ENCODE peak calls at places on chromosome 3, in five cellular contexts. One of them, this sample, is unnamed. For H3K4me1, the result is how much of the 10 kb centered on the place peaks cover.

GRCh38 chr3:84692261-84692660 is 266.5 kb upstream of the CADM2 start:
- DNase-seq in ovary: no peak
- DNase-seq in tibial nerve: no peak
- DNase-seq in H1: no peak
- DNase-seq in A549: no peak
- DNase-seq in this sample: no peak

GRCh38 chr3:23071306-23071705 is 131.8 kb upstream of the UBE2E2 start:
- DNase-seq in tibial nerve: no peak
- DNase-seq in A549: no peak
- DNase-seq in ovary: no peak
- DNase-seq in H1: no peak
- DNase-seq in this sample: no peak

GRCh38 chr3:50167069-50167781 is 12.1 kb downstream of the SEMA3F start:
- DNase-seq in A549: no peak
- DNase-seq in tibial nerve: no peak
- DNase-seq in ovary: no peak
- DNase-seq in H1: no peak
- DNase-seq in this sample: no peak

GRCh38 chr3:37228734-37229133 is 54.4 kb upstream of the LRRFIP2 start:
- DNase-seq in H1: no peak
- DNase-seq in A549: no peak
- DNase-seq in ovary: no peak
- DNase-seq in tibial nerve: no peak
- DNase-seq in this sample: no peak

GRCh38 chr3:61032991-61033390 is 218.3 kb downstream of the FHIT start:
- DNase-seq in tibial nerve: no peak
- DNase-seq in ovary: no peak
- DNase-seq in A549: no peak
- DNase-seq in H1: no peak
- DNase-seq in this sample: no peak

GRCh38 chr3:149585401-149585726 is 72.5 kb downstream of the WWTR1 start:
- DNase-seq in A549: no peak
- DNase-seq in tibial nerve: no peak
- DNase-seq in ovary: no peak
- DNase-seq in H1: no peak
- DNase-seq in this sample: no peak

GRCh38 chr3:126852536-126852935 is 130.4 kb upstream of the PLXNA1 start:
- DNase-seq in ovary: no peak
- DNase-seq in H1: peak
- DNase-seq in A549: no peak
- DNase-seq in tibial nerve: no peak
- DNase-seq in this sample: peak

GRCh38 chr3:60742606-60743145 is 508.6 kb downstream of the FHIT start:
- DNase-seq in ovary: no peak
- DNase-seq in A549: peak
- DNase-seq in tibial nerve: no peak
- DNase-seq in H1: peak
- DNase-seq in this sample: no peak

GRCh38 chr3:132290833-132291232 is 26.4 kb upstream of the ACP3 start:
- DNase-seq in A549: no peak
- DNase-seq in tibial nerve: peak
- DNase-seq in H1: no peak
- DNase-seq in ovary: no peak
- DNase-seq in this sample: no peak

GRCh38 chr3:120170223-120170622 is 76.0 kb upstream of the GSK3B start:
- DNase-seq in H1: no peak
- DNase-seq in tibial nerve: no peak
- DNase-seq in A549: peak
- DNase-seq in ovary: no peak
- DNase-seq in this sample: no peak

GRCh38 chr3:186411994-186412393 is 50.0 kb upstream of the DGKG start:
- DNase-seq in tibial nerve: no peak
- DNase-seq in H1: no peak
- DNase-seq in ovary: no peak
- DNase-seq in A549: no peak
- DNase-seq in this sample: no peak

GRCh38 chr3:46578973-46579755 is 13.1 kb upstream of the LRRC2 start:
- DNase-seq in H1: no peak
- DNase-seq in A549: no peak
- DNase-seq in ovary: no peak
- DNase-seq in tibial nerve: no peak
- DNase-seq in this sample: no peak

GRCh38 chr3:58062469-58062868 is 54.2 kb downstream of the FLNB start:
- DNase-seq in ovary: no peak
- DNase-seq in tibial nerve: no peak
- DNase-seq in H1: no peak
- DNase-seq in A549: no peak
- DNase-seq in this sample: no peak

GRCh38 chr3:14234197-14235002 is 55.8 kb downstream of the LSM3 start:
- DNase-seq in A549: no peak
- DNase-seq in H1: no peak
- DNase-seq in ovary: peak
- DNase-seq in tibial nerve: peak
- DNase-seq in this sample: no peak

GRCh38 chr3:74751775-74752174 is 137.3 kb upstream of the CNTN3 start:
- DNase-seq in ovary: no peak
- DNase-seq in tibial nerve: no peak
- DNase-seq in A549: no peak
- DNase-seq in H1: no peak
- DNase-seq in this sample: no peak

GRCh38 chr3:25045291-25045690 is 382.8 kb upstream of the RARB start:
- DNase-seq in H1: no peak
- DNase-seq in ovary: no peak
- DNase-seq in tibial nerve: no peak
- DNase-seq in A549: no peak
- DNase-seq in this sample: no peak

GRCh38 chr3:55426486-55426885 is 60.6 kb downstream of the WNT5A start:
- DNase-seq in H1: no peak
- DNase-seq in ovary: no peak
- DNase-seq in tibial nerve: no peak
- DNase-seq in A549: no peak
- DNase-seq in this sample: no peak

GRCh38 chr3:126126811-126127431 is 43.0 kb upstream of the SLC41A3 start:
- DNase-seq in A549: no peak
- DNase-seq in H1: peak
- DNase-seq in tibial nerve: no peak
- DNase-seq in ovary: peak
- DNase-seq in this sample: peak

GRCh38 chr3:12506201-12506600 is 21.9 kb downstream of the TSEN2 start:
- DNase-seq in ovary: no peak
- DNase-seq in A549: no peak
- DNase-seq in H1: no peak
- DNase-seq in tibial nerve: no peak
- DNase-seq in this sample: no peak

GRCh38 chr3:197466586-197467399 is 89.0 kb downstream of the BDH1 start:
- DNase-seq in ovary: no peak
- DNase-seq in tibial nerve: no peak
- DNase-seq in A549: peak
- DNase-seq in H1: no peak
- DNase-seq in this sample: no peak

GRCh38 chr3:189680723-189681122 is 49.5 kb downstream of the TP63 start:
- DNase-seq in A549: no peak
- DNase-seq in H1: no peak
- DNase-seq in tibial nerve: no peak
- DNase-seq in ovary: no peak
- DNase-seq in this sample: peak

GRCh38 chr3:189687475-189687874 is 56.3 kb downstream of the TP63 start:
- DNase-seq in ovary: no peak
- DNase-seq in tibial nerve: no peak
- DNase-seq in H1: no peak
- DNase-seq in A549: no peak
- DNase-seq in this sample: no peak

GRCh38 chr3:189685854-189686253 is 54.7 kb downstream of the TP63 start:
- DNase-seq in ovary: no peak
- DNase-seq in H1: no peak
- DNase-seq in tibial nerve: no peak
- DNase-seq in A549: no peak
- DNase-seq in this sample: no peak

GRCh38 chr3:189684317-189684716 is 53.1 kb downstream of the TP63 start:
- DNase-seq in H1: no peak
- DNase-seq in ovary: no peak
- DNase-seq in A549: no peak
- DNase-seq in tibial nerve: no peak
- DNase-seq in this sample: no peak

DNA sequence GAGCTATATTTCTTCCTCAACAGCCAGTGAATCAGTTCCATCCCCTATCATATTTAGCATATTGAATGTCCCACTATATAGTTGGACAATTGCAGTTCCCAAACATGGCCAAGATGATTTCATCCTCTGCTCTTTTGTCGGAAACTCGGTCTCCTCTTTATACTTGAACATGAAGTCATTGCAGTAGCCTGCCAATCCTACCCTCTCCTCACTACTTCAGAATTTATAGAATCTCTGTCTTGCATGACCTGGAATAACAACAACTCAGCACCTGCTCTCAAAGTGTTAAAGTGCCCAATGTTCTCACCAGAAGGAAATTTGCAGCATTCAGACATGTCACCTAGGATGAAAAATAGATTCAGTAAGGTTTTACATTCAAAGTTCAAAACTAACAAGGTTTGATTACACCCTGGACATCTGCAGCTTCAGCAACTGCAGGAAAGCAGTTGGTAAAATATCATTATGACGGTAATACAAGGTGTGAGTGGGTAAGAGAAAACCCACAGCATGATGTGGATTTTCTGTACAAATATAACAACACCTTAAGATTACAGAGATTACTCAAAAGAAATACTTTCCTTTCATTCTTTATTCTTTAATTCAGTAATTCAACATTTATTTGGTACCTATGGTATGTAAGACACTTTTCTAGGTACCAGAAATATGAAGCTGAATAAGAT is 52.5 kb downstream of the TP63 start:
- DNase-seq in A549: no peak
- DNase-seq in H1: no peak
- DNase-seq in tibial nerve: no peak
- DNase-seq in ovary: no peak
- DNase-seq in this sample: no peak
- H3K4me1 ChIP-seq in A549: under half
- H3K4me1 ChIP-seq in H1: under half
- H3K4me1 ChIP-seq in tibial nerve: under half
- H3K4me1 ChIP-seq in ovary: under half
- H3K4me1 ChIP-seq in this sample: under half

GRCh38 chr3:7518471-7518870 is 657.6 kb downstream of the GRM7 start:
- DNase-seq in ovary: no peak
- DNase-seq in A549: no peak
- DNase-seq in H1: no peak
- DNase-seq in tibial nerve: peak
- DNase-seq in this sample: no peak

GRCh38 chr3:7517979-7518378 is 657.1 kb downstream of the GRM7 start:
- DNase-seq in tibial nerve: no peak
- DNase-seq in A549: no peak
- DNase-seq in H1: no peak
- DNase-seq in ovary: no peak
- DNase-seq in this sample: no peak

GRCh38 chr3:7520059-7520458 is 659.1 kb downstream of the GRM7 start:
- DNase-seq in A549: no peak
- DNase-seq in H1: no peak
- DNase-seq in tibial nerve: no peak
- DNase-seq in ovary: no peak
- DNase-seq in this sample: no peak

DNA sequence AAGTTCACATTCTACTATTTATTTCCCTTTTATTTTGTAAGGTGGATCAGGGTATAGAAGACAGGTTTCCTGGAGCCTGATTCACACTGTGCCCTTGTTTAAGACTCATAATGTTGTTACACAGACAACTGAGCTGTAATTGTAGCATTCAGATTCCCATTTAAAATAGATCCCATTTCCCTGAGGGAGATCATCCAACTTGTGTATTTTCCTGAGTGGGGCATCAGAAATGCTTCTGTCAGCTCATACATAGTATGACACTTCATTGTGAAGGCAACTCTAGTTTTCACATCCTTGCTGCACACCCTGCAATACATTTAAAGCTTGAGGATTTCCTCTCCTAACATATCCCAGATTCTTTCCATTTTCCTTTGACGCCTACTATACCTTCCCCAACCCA is 659.7 kb downstream of the GRM7 start:
- DNase-seq in H1: no peak
- DNase-seq in ovary: no peak
- DNase-seq in A549: no peak
- DNase-seq in tibial nerve: no peak
- DNase-seq in this sample: no peak
- TF ChIP-seq EP300 in H1: no peak
- TF ChIP-seq EP300 in ovary: no peak
- TF ChIP-seq EP300 in A549: no peak
- TF ChIP-seq EP300 in tibial nerve: no peak
- TF ChIP-seq EP300 in this sample: no peak

GRCh38 chr3:15360786-15361493 is 28.6 kb upstream of the SH3BP5 start:
- DNase-seq in ovary: no peak
- DNase-seq in tibial nerve: no peak
- DNase-seq in A549: no peak
- DNase-seq in H1: no peak
- DNase-seq in this sample: no peak

GRCh38 chr3:15356186-15356585 is 23.8 kb upstream of the SH3BP5 start:
- DNase-seq in ovary: no peak
- DNase-seq in H1: no peak
- DNase-seq in A549: no peak
- DNase-seq in tibial nerve: no peak
- DNase-seq in this sample: no peak

GRCh38 chr3:15359677-15360397 is 27.5 kb upstream of the SH3BP5 start:
- DNase-seq in ovary: no peak
- DNase-seq in H1: no peak
- DNase-seq in tibial nerve: no peak
- DNase-seq in A549: no peak
- DNase-seq in this sample: no peak

GRCh38 chr3:15367059-15367458 is 34.7 kb upstream of the SH3BP5 start:
- DNase-seq in ovary: no peak
- DNase-seq in H1: no peak
- DNase-seq in A549: no peak
- DNase-seq in tibial nerve: no peak
- DNase-seq in this sample: no peak

DNA sequence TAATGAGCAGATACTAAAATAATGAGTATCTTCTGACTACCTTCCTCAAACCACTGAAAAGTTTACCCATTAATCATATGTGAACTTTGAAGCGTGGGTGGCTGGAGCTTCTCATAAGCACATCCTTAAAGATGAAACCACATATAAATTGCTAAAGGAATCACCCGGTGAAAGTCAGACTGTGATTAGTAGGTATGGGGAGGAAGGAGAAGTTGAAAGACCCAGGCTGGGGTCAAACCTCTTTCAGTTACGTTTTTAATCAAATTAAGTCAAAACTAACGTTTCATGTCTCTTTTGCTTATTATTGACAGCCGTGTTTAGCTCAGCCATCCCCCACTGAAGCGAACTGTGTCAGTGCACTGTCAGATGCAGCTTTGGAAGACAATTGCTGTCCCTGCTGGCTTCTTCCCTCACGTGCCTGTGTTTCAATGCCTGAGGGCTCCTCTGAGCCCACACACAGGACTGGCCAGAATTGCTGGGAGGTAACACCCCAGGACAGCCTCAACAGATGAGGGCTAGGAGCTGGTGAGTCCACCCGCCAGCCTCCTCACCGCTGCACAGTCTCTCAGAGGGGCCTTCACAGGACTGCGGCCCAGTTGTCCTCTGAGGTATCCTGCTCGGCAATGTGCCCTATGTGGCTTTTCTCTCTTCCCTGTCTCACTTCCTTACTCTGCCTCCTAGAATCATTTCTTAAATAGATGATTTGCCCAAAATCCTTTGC is 29.3 kb upstream of the SH3BP5 start:
- DNase-seq in tibial nerve: peak
- DNase-seq in H1: no peak
- DNase-seq in A549: no peak
- DNase-seq in ovary: no peak
- DNase-seq in this sample: no peak
- H3K4me3 ChIP-seq in tibial nerve: no peak
- H3K4me3 ChIP-seq in H1: no peak
- H3K4me3 ChIP-seq in A549: no peak
- H3K4me3 ChIP-seq in ovary: no peak
- H3K4me3 ChIP-seq in this sample: no peak

GRCh38 chr3:15636028-15636709 is 34.6 kb downstream of the BTD start:
- DNase-seq in tibial nerve: peak
- DNase-seq in H1: no peak
- DNase-seq in ovary: no peak
- DNase-seq in A549: peak
- DNase-seq in this sample: no peak
- H3K4me1 ChIP-seq in tibial nerve: under half
- H3K4me1 ChIP-seq in H1: under half
- H3K4me1 ChIP-seq in ovary: under half
- H3K4me1 ChIP-seq in A549: half or more
- H3K4me1 ChIP-seq in this sample: half or more

This sample was measured in sigmoid colon.